ENCODE peak calls at places on chromosomes 7 and 10, in nine cellular contexts. N is transverse colon, O is cardiac muscle cell, Y is tibial nerve, E is stomach, T is colonic mucosa, V is H1, C is psoas muscle, I is SK-N-SH. K is an unnamed sample.

GRCh38 chr7:152853236-152853635 is 93.7 kb downstream of the ACTR3B start:
- DNase-seq in N (no peak), O (no peak), Y (no peak), E (no peak), T (no peak), V (no peak), C (no peak), I (no peak), K (no peak)

GRCh38 chr7:134302120-134302519 is 14.6 kb downstream of the SLC35B4 start:
- DNase-seq in N (no peak), O (no peak), Y (no peak), E (no peak), T (no peak), V (no peak), C (no peak), I (no peak), K (no peak)

GRCh38 chr7:5286933-5287332 is 4.2 kb downstream of the SLC29A4 start:
- DNase-seq in N (no peak), O (no peak), Y (no peak), E (no peak), T (no peak), V (no peak), C (no peak), I (no peak), K (no peak)

GRCh38 chr10:82377608-82378007 is 502.6 kb downstream of the NRG3 start:
- DNase-seq in N (no peak), O (peak; percentile 10), Y (no peak), E (no peak), T (no peak), V (no peak), C (no peak), I (no peak), K (no peak)

GRCh38 chr10:110395350-110396283 is 90.9 kb upstream of the SMNDC1 start:
- DNase-seq in N (peak; percentile 85), O (peak; percentile 89), Y (no peak), E (peak; percentile 74), T (peak; percentile 90), V (no peak), C (no peak), I (no peak), K (no peak)

GRCh38 chr10:130427216-130427722 is 291.1 kb downstream of the GLRX3 start:
- DNase-seq in N (no peak), O (no peak), Y (no peak), E (no peak), T (no peak), V (no peak), C (no peak), I (no peak), K (no peak)

GRCh38 chr7:96198047-96198636 is 123.8 kb downstream of the SLC25A13 start:
- DNase-seq in N (no peak), O (no peak), Y (no peak), E (no peak), T (no peak), V (no peak), C (no peak), I (no peak), K (no peak)

GRCh38 chr10:93560541-93560940 is 5.9 kb upstream of the FFAR4 start:
- DNase-seq in N (no peak), O (no peak), Y (no peak), E (no peak), T (no peak), V (no peak), C (no peak), I (no peak), K (no peak)

GRCh38 chr7:45622058-45622457 is 47.9 kb downstream of the ADCY1 start:
- DNase-seq in N (no peak), O (no peak), Y (no peak), E (no peak), T (no peak), V (no peak), C (no peak), I (no peak), K (no peak)

GRCh38 chr7:83366629-83367028 is 203.9 kb upstream of the PCLO start:
- DNase-seq in N (no peak), O (no peak), Y (no peak), E (no peak), T (no peak), V (no peak), C (no peak), I (no peak), K (no peak)

GRCh38 chr7:83362786-83363185 is 200.1 kb upstream of the PCLO start:
- DNase-seq in N (no peak), O (no peak), Y (no peak), E (no peak), T (no peak), V (no peak), C (no peak), I (no peak), K (no peak)

GRCh38 chr7:83365746-83366145 is 203.1 kb upstream of the PCLO start:
- DNase-seq in N (no peak), O (no peak), Y (no peak), E (no peak), T (no peak), V (no peak), C (no peak), I (peak; percentile 18), K (no peak)
- TF ChIP-seq CTCF in N (no peak), O (peak; percentile 30), Y (no peak), E (no peak), T (no peak), V (peak; percentile 14), C (no peak), I (peak; percentile 63), K (no peak)

GRCh38 chr10:124416733-124417132 is 2.0 kb downstream of the OAT start:
- DNase-seq in N (no peak), O (no peak), Y (peak; percentile 49), E (no peak), T (no peak), V (no peak), C (no peak), I (no peak), K (no peak)

GRCh38 chr10:124409696-124410095 is 9.0 kb downstream of the OAT start:
- DNase-seq in N (no peak), O (no peak), Y (no peak), E (no peak), T (no peak), V (no peak), C (no peak), I (no peak), K (no peak)

GRCh38 chr10:124415210-124415609 is 3.5 kb downstream of the OAT start:
- DNase-seq in N (no peak), O (no peak), Y (no peak), E (no peak), T (no peak), V (no peak), C (no peak), I (no peak), K (no peak)

GRCh38 chr10:124417846-124418725 is 637 bp downstream of the OAT start:
- DNase-seq in N (peak; percentile 52), O (peak; percentile 74), Y (peak; percentile 28), E (peak; percentile 46), T (peak; percentile 59), V (no peak), C (peak; percentile 84), I (peak; percentile 83), K (peak; percentile 43)

DNA sequence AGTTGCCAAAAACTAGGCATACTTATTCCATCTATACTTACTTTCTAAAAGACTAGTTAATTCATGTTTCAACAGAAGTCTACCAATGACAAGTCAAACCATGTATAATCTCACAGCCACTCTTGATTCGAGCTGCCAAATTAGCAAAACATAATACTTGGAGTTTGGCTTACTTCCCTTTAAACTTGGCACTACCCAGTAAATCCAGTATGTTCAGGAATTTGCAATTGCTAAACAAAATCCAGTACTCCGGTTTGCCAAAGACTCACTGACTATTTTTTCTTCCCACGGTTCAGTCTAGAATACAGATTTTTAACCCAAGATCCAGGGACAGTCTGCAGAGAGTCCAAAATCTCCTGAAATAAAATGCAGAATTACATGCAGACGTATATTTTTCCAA is 4.6 kb downstream of the OAT start:
- DNase-seq in N (no peak), O (no peak), Y (no peak), E (no peak), T (no peak), V (no peak), C (no peak), I (no peak), K (no peak)
- H3K4me3 ChIP-seq in N (no peak overlapping the region), O (no peak overlapping the region), Y (no peak overlapping the region), E (no peak overlapping the region), T (no peak overlapping the region), V (no peak overlapping the region), C (no peak overlapping the region), I (no peak overlapping the region), K (no peak overlapping the region)

DNA sequence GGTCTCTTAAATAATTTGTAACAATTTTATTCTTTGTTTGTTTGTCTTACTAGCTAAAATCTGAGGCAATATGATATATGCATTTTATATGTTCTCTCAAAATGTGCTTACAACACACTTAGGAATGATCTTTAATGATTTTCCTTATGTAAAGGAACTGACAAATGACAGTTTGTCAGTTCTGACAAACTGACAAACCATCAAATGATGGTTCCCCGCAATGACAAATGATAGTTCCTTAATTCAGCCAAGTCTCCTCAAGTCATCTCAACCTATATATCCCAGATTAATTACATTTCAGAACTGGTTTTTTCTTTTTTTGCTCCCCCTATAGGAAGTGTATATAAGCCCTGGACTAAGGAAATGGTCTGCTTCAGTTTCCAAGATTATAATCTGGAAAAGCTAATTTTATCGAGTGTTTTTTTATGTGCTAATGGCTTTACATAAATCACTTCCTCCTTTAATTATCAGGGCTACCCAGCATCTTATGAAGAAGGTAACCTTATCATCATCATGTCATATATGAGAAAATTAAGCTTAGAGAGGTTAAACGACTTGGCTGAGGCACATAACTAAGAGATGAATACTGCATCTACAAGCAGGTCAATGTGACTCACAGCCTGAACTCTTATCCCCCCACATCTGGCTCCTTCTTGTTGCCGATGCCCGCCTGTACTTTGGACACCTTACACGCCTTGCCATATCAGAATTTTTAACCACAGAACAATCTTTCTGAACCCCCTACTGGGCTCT is 75.1 kb downstream of the RELN start:
- DNase-seq in N (no peak), O (no peak), Y (no peak), E (no peak), T (no peak), V (no peak), C (no peak), I (no peak), K (no peak)
- H3K27ac ChIP-seq in N (no peak overlapping the region), O (no peak overlapping the region), Y (no peak overlapping the region), E (no peak overlapping the region), T (no peak overlapping the region), V (no peak overlapping the region), C (no peak overlapping the region), I (no peak overlapping the region), K (no peak overlapping the region)

GRCh38 chr10:54985732-54986131 is 184.7 kb upstream of the PCDH15 start:
- DNase-seq in N (no peak), O (peak; percentile 57), Y (no peak), E (no peak), T (no peak), V (no peak), C (no peak), I (peak; percentile 8), K (no peak)
- TF ChIP-seq CTCF in N (no peak), O (peak; percentile 8), Y (no peak), E (no peak), T (no peak), V (no peak), C (peak; percentile 43), I (peak; percentile 69), K (no peak)

GRCh38 chr7:36180121-36180520 is 27.1 kb downstream of the EEPD1 start:
- DNase-seq in N (no peak), O (no peak), Y (no peak), E (no peak), T (no peak), V (no peak), C (no peak), I (peak; percentile 60), K (no peak)
- H3K4me3 ChIP-seq in N (no peak overlapping the region), O (no peak overlapping the region), Y (no peak overlapping the region), E (no peak overlapping the region), T (no peak overlapping the region), V (no peak overlapping the region), C (no peak overlapping the region), I (no peak overlapping the region), K (no peak overlapping the region)

K was measured in CD8-positive, alpha-beta T cell.